ENCODE peak calls at places on chromosomes 1 and 21, in ten cellular contexts. One of them, this sample, is unnamed.

GRCh38 chr1:21562896-21563295 is 53.7 kb downstream of the ALPL start:
- DNase-seq in left ventricle myocardium inferior: no peak
- DNase-seq in AG04450: no peak
- DNase-seq in nephron progenitor cell: no peak
- DNase-seq in fibroblast of pulmonary artery: no peak
- DNase-seq in mucosa of descending colon: no peak
- DNase-seq in osteocyte: no peak
- DNase-seq in PC-3: no peak
- DNase-seq in AG09309: no peak
- DNase-seq in astrocyte: no peak
- DNase-seq in this sample: no peak

GRCh38 chr1:244863491-244864252 is 671 bp downstream of the HNRNPU start:
- DNase-seq in PC-3: no peak
- DNase-seq in osteocyte: no peak
- DNase-seq in fibroblast of pulmonary artery: no peak
- DNase-seq in mucosa of descending colon: peak
- DNase-seq in left ventricle myocardium inferior: peak
- DNase-seq in nephron progenitor cell: no peak
- DNase-seq in AG04450: no peak
- DNase-seq in astrocyte: no peak
- DNase-seq in AG09309: no peak
- DNase-seq in this sample: no peak

GRCh38 chr1:9842781-9843575 is 19.2 kb upstream of the CLSTN1 start:
- DNase-seq in AG04450: no peak
- DNase-seq in left ventricle myocardium inferior: peak
- DNase-seq in fibroblast of pulmonary artery: peak
- DNase-seq in mucosa of descending colon: peak
- DNase-seq in PC-3: peak
- DNase-seq in astrocyte: no peak
- DNase-seq in AG09309: no peak
- DNase-seq in osteocyte: no peak
- DNase-seq in nephron progenitor cell: no peak
- DNase-seq in this sample: no peak

GRCh38 chr1:20322825-20323612 is 32.3 kb downstream of the VWA5B1 start:
- DNase-seq in AG09309: peak
- DNase-seq in AG04450: no peak
- DNase-seq in left ventricle myocardium inferior: no peak
- DNase-seq in nephron progenitor cell: no peak
- DNase-seq in fibroblast of pulmonary artery: peak
- DNase-seq in astrocyte: peak
- DNase-seq in PC-3: no peak
- DNase-seq in osteocyte: no peak
- DNase-seq in mucosa of descending colon: no peak
- DNase-seq in this sample: no peak

GRCh38 chr1:39370602-39371001 is 120.8 kb upstream of the BMP8A start:
- DNase-seq in PC-3: no peak
- DNase-seq in AG09309: no peak
- DNase-seq in nephron progenitor cell: no peak
- DNase-seq in AG04450: no peak
- DNase-seq in osteocyte: no peak
- DNase-seq in fibroblast of pulmonary artery: no peak
- DNase-seq in mucosa of descending colon: no peak
- DNase-seq in astrocyte: peak
- DNase-seq in left ventricle myocardium inferior: no peak
- DNase-seq in this sample: no peak

GRCh38 chr1:93605812-93606512 is 75.7 kb downstream of the BCAR3 start:
- DNase-seq in PC-3: peak
- DNase-seq in left ventricle myocardium inferior: no peak
- DNase-seq in mucosa of descending colon: no peak
- DNase-seq in fibroblast of pulmonary artery: peak
- DNase-seq in AG09309: peak
- DNase-seq in AG04450: peak
- DNase-seq in nephron progenitor cell: no peak
- DNase-seq in osteocyte: no peak
- DNase-seq in astrocyte: peak
- DNase-seq in this sample: no peak

GRCh38 chr21:38992737-38993136 is 187.0 kb downstream of the ETS2 start:
- DNase-seq in left ventricle myocardium inferior: no peak
- DNase-seq in fibroblast of pulmonary artery: peak
- DNase-seq in AG09309: no peak
- DNase-seq in nephron progenitor cell: no peak
- DNase-seq in mucosa of descending colon: no peak
- DNase-seq in astrocyte: no peak
- DNase-seq in AG04450: no peak
- DNase-seq in PC-3: no peak
- DNase-seq in osteocyte: no peak
- DNase-seq in this sample: no peak

GRCh38 chr1:170674986-170675385 is 11.1 kb downstream of the PRRX1 start:
- DNase-seq in mucosa of descending colon: no peak
- DNase-seq in osteocyte: no peak
- DNase-seq in left ventricle myocardium inferior: no peak
- DNase-seq in astrocyte: no peak
- DNase-seq in fibroblast of pulmonary artery: no peak
- DNase-seq in PC-3: no peak
- DNase-seq in AG04450: no peak
- DNase-seq in AG09309: no peak
- DNase-seq in nephron progenitor cell: no peak
- DNase-seq in this sample: no peak

GRCh38 chr1:22753396-22754083 is 42.9 kb downstream of the EPHB2 start:
- DNase-seq in AG09309: peak
- DNase-seq in PC-3: no peak
- DNase-seq in mucosa of descending colon: no peak
- DNase-seq in astrocyte: peak
- DNase-seq in AG04450: peak
- DNase-seq in nephron progenitor cell: peak
- DNase-seq in fibroblast of pulmonary artery: peak
- DNase-seq in left ventricle myocardium inferior: no peak
- DNase-seq in osteocyte: no peak
- DNase-seq in this sample: no peak

GRCh38 chr1:159076438-159076752 is 171 bp downstream of the AIM2 start:
- DNase-seq in fibroblast of pulmonary artery: no peak
- DNase-seq in mucosa of descending colon: no peak
- DNase-seq in AG04450: no peak
- DNase-seq in osteocyte: no peak
- DNase-seq in AG09309: no peak
- DNase-seq in nephron progenitor cell: no peak
- DNase-seq in left ventricle myocardium inferior: no peak
- DNase-seq in astrocyte: no peak
- DNase-seq in PC-3: no peak
- DNase-seq in this sample: no peak

GRCh38 chr1:17709981-17710380 is 45.2 kb upstream of the ACTL8 start:
- DNase-seq in left ventricle myocardium inferior: no peak
- DNase-seq in PC-3: no peak
- DNase-seq in AG04450: no peak
- DNase-seq in astrocyte: no peak
- DNase-seq in mucosa of descending colon: no peak
- DNase-seq in osteocyte: no peak
- DNase-seq in AG09309: no peak
- DNase-seq in nephron progenitor cell: no peak
- DNase-seq in fibroblast of pulmonary artery: no peak
- DNase-seq in this sample: no peak

GRCh38 chr1:22080184-22080583 is 27.7 kb downstream of the CDC42 start:
- DNase-seq in osteocyte: no peak
- DNase-seq in mucosa of descending colon: no peak
- DNase-seq in nephron progenitor cell: no peak
- DNase-seq in astrocyte: no peak
- DNase-seq in AG04450: no peak
- DNase-seq in AG09309: no peak
- DNase-seq in PC-3: no peak
- DNase-seq in fibroblast of pulmonary artery: no peak
- DNase-seq in left ventricle myocardium inferior: no peak
- DNase-seq in this sample: no peak

GRCh38 chr1:107081102-107081501 is 24.6 kb downstream of the PRMT6 start:
- DNase-seq in mucosa of descending colon: no peak
- DNase-seq in PC-3: no peak
- DNase-seq in astrocyte: no peak
- DNase-seq in fibroblast of pulmonary artery: no peak
- DNase-seq in AG09309: no peak
- DNase-seq in left ventricle myocardium inferior: no peak
- DNase-seq in AG04450: no peak
- DNase-seq in nephron progenitor cell: no peak
- DNase-seq in osteocyte: no peak
- DNase-seq in this sample: no peak

GRCh38 chr1:27726173-27726793 is 522 bp downstream of the FAM76A start:
- DNase-seq in nephron progenitor cell: peak
- DNase-seq in AG09309: no peak
- DNase-seq in fibroblast of pulmonary artery: peak
- DNase-seq in left ventricle myocardium inferior: peak
- DNase-seq in mucosa of descending colon: peak
- DNase-seq in osteocyte: peak
- DNase-seq in PC-3: peak
- DNase-seq in astrocyte: peak
- DNase-seq in AG04450: no peak
- DNase-seq in this sample: no peak

GRCh38 chr1:91404151-91405012 is at the start of gene HFM1:
- DNase-seq in PC-3: no peak
- DNase-seq in AG09309: peak
- DNase-seq in astrocyte: peak
- DNase-seq in osteocyte: peak
- DNase-seq in fibroblast of pulmonary artery: peak
- DNase-seq in AG04450: no peak
- DNase-seq in nephron progenitor cell: peak
- DNase-seq in left ventricle myocardium inferior: peak
- DNase-seq in mucosa of descending colon: peak
- DNase-seq in this sample: peak

GRCh38 chr1:165871311-165872067 is 44.1 kb downstream of the UCK2 start:
- DNase-seq in osteocyte: no peak
- DNase-seq in left ventricle myocardium inferior: peak
- DNase-seq in astrocyte: peak
- DNase-seq in nephron progenitor cell: no peak
- DNase-seq in fibroblast of pulmonary artery: peak
- DNase-seq in mucosa of descending colon: peak
- DNase-seq in PC-3: peak
- DNase-seq in AG09309: no peak
- DNase-seq in AG04450: no peak
- DNase-seq in this sample: no peak

GRCh38 chr1:88079036-88079435 is 605.0 kb upstream of the PKN2 start:
- DNase-seq in osteocyte: no peak
- DNase-seq in left ventricle myocardium inferior: no peak
- DNase-seq in AG04450: no peak
- DNase-seq in nephron progenitor cell: peak
- DNase-seq in PC-3: peak
- DNase-seq in astrocyte: peak
- DNase-seq in mucosa of descending colon: no peak
- DNase-seq in fibroblast of pulmonary artery: peak
- DNase-seq in AG09309: no peak
- DNase-seq in this sample: no peak

GRCh38 chr21:32089771-32090170 is 189.1 kb downstream of the MIS18A start:
- DNase-seq in mucosa of descending colon: no peak
- DNase-seq in astrocyte: no peak
- DNase-seq in PC-3: no peak
- DNase-seq in left ventricle myocardium inferior: no peak
- DNase-seq in osteocyte: no peak
- DNase-seq in AG09309: no peak
- DNase-seq in AG04450: no peak
- DNase-seq in fibroblast of pulmonary artery: no peak
- DNase-seq in nephron progenitor cell: no peak
- DNase-seq in this sample: no peak

DNA sequence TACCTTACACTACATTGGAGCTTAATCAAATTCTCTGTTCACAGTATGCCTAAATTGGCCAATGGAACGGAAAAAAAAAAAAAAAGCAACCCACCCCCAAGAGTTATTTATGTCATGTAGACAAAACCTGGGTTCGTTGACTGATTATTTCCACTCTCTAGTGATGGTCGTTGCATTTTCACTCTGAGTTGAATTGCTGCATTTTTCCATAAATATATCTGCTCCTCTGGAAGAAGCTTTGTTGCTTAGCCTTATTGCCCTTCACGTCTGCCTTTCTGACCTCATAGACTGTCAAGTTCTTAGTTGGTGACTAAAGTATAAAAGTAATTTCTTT is 90.2 kb upstream of the RUNX1 start:
- DNase-seq in mucosa of descending colon: no peak
- DNase-seq in PC-3: no peak
- DNase-seq in nephron progenitor cell: no peak
- DNase-seq in astrocyte: peak
- DNase-seq in AG04450: no peak
- DNase-seq in left ventricle myocardium inferior: no peak
- DNase-seq in osteocyte: no peak
- DNase-seq in fibroblast of pulmonary artery: no peak
- DNase-seq in AG09309: no peak
- DNase-seq in this sample: no peak
- TF ChIP-seq CTCF in mucosa of descending colon: no peak
- TF ChIP-seq CTCF in PC-3: no peak
- TF ChIP-seq CTCF in nephron progenitor cell: no peak
- TF ChIP-seq CTCF in astrocyte: no peak
- TF ChIP-seq CTCF in AG04450: no peak
- TF ChIP-seq CTCF in left ventricle myocardium inferior: no peak
- TF ChIP-seq CTCF in osteocyte: no peak
- TF ChIP-seq CTCF in fibroblast of pulmonary artery: no peak
- TF ChIP-seq CTCF in AG09309: no peak
- TF ChIP-seq CTCF in this sample: no peak

GRCh38 chr1:116488052-116488451 is 82.8 kb downstream of the CD58 start:
- DNase-seq in mucosa of descending colon: no peak
- DNase-seq in left ventricle myocardium inferior: no peak
- DNase-seq in fibroblast of pulmonary artery: no peak
- DNase-seq in AG04450: no peak
- DNase-seq in PC-3: peak
- DNase-seq in AG09309: no peak
- DNase-seq in nephron progenitor cell: no peak
- DNase-seq in astrocyte: no peak
- DNase-seq in osteocyte: no peak
- DNase-seq in this sample: no peak
- TF ChIP-seq CTCF in mucosa of descending colon: no peak
- TF ChIP-seq CTCF in left ventricle myocardium inferior: no peak
- TF ChIP-seq CTCF in fibroblast of pulmonary artery: no peak
- TF ChIP-seq CTCF in AG04450: no peak
- TF ChIP-seq CTCF in PC-3: no peak
- TF ChIP-seq CTCF in AG09309: no peak
- TF ChIP-seq CTCF in nephron progenitor cell: no peak
- TF ChIP-seq CTCF in astrocyte: no peak
- TF ChIP-seq CTCF in osteocyte: no peak
- TF ChIP-seq CTCF in this sample: no peak

GRCh38 chr1:4298333-4298732 is 356.1 kb upstream of the AJAP1 start:
- DNase-seq in astrocyte: no peak
- DNase-seq in mucosa of descending colon: no peak
- DNase-seq in left ventricle myocardium inferior: no peak
- DNase-seq in AG09309: no peak
- DNase-seq in PC-3: no peak
- DNase-seq in AG04450: no peak
- DNase-seq in fibroblast of pulmonary artery: no peak
- DNase-seq in nephron progenitor cell: no peak
- DNase-seq in osteocyte: no peak
- DNase-seq in this sample: no peak
- TF ChIP-seq CTCF in astrocyte: no peak
- TF ChIP-seq CTCF in mucosa of descending colon: no peak
- TF ChIP-seq CTCF in left ventricle myocardium inferior: no peak
- TF ChIP-seq CTCF in AG09309: no peak
- TF ChIP-seq CTCF in PC-3: no peak
- TF ChIP-seq CTCF in AG04450: no peak
- TF ChIP-seq CTCF in fibroblast of pulmonary artery: no peak
- TF ChIP-seq CTCF in nephron progenitor cell: no peak
- TF ChIP-seq CTCF in osteocyte: no peak
- TF ChIP-seq CTCF in this sample: no peak

GRCh38 chr1:119286587-119287181 is 81.9 kb upstream of the HAO2 start:
- DNase-seq in PC-3: peak
- DNase-seq in mucosa of descending colon: no peak
- DNase-seq in left ventricle myocardium inferior: no peak
- DNase-seq in AG09309: no peak
- DNase-seq in osteocyte: no peak
- DNase-seq in astrocyte: peak
- DNase-seq in fibroblast of pulmonary artery: peak
- DNase-seq in nephron progenitor cell: peak
- DNase-seq in AG04450: no peak
- DNase-seq in this sample: no peak
- TF ChIP-seq CTCF in PC-3: peak
- TF ChIP-seq CTCF in mucosa of descending colon: no peak
- TF ChIP-seq CTCF in left ventricle myocardium inferior: peak
- TF ChIP-seq CTCF in AG09309: peak
- TF ChIP-seq CTCF in osteocyte: peak
- TF ChIP-seq CTCF in astrocyte: peak
- TF ChIP-seq CTCF in fibroblast of pulmonary artery: peak
- TF ChIP-seq CTCF in nephron progenitor cell: peak
- TF ChIP-seq CTCF in AG04450: peak
- TF ChIP-seq CTCF in this sample: no peak